ENCODE peak calls at places on chromosome 17, in eight cellular contexts. One of them, this sample, is unnamed.

GRCh38 chr17:15981208-15981607 is 18.3 kb downstream of the ZSWIM7 start:
- DNase-seq in HCT116: no peak
- DNase-seq in SK-N-SH: no peak
- DNase-seq in hepatocyte: no peak
- DNase-seq in PC-3: peak; percentile 40
- DNase-seq in OCI-LY7: peak; percentile 10
- DNase-seq in GM23338: no peak
- DNase-seq in MM.1S: no peak
- DNase-seq in this sample: no peak

GRCh38 chr17:74243013-74243755 is 29.8 kb downstream of the TTYH2 start:
- DNase-seq in HCT116: no peak
- DNase-seq in SK-N-SH: peak; percentile 85
- DNase-seq in hepatocyte: no peak
- DNase-seq in PC-3: no peak
- DNase-seq in OCI-LY7: no peak
- DNase-seq in GM23338: no peak
- DNase-seq in MM.1S: no peak
- DNase-seq in this sample: no peak

GRCh38 chr17:68033636-68034451 is 1.7 kb upstream of the KPNA2 start:
- DNase-seq in HCT116: peak; percentile 65
- DNase-seq in SK-N-SH: peak; percentile 51
- DNase-seq in hepatocyte: peak; percentile 29
- DNase-seq in PC-3: peak; percentile 59
- DNase-seq in OCI-LY7: peak; percentile 37
- DNase-seq in GM23338: peak; percentile 98
- DNase-seq in MM.1S: no peak
- DNase-seq in this sample: peak; percentile 93

GRCh38 chr17:30290696-30291570 is 811 bp downstream of the BLMH start:
- DNase-seq in HCT116: no peak
- DNase-seq in SK-N-SH: peak; percentile 64
- DNase-seq in hepatocyte: peak; percentile 60
- DNase-seq in PC-3: peak; percentile 58
- DNase-seq in OCI-LY7: peak; percentile 58
- DNase-seq in GM23338: peak; percentile 70
- DNase-seq in MM.1S: peak; percentile 56
- DNase-seq in this sample: peak; percentile 79

GRCh38 chr17:59219992-59220327 is 351 bp upstream of the GDPD1 start:
- DNase-seq in HCT116: no peak
- DNase-seq in SK-N-SH: no peak
- DNase-seq in hepatocyte: no peak
- DNase-seq in PC-3: no peak
- DNase-seq in OCI-LY7: no peak
- DNase-seq in GM23338: no peak
- DNase-seq in MM.1S: no peak
- DNase-seq in this sample: peak; percentile 12

GRCh38 chr17:34146440-34147043 is 108.5 kb upstream of the CCL2 start:
- DNase-seq in HCT116: no peak
- DNase-seq in SK-N-SH: peak; percentile 64
- DNase-seq in hepatocyte: peak; percentile 79
- DNase-seq in PC-3: peak; percentile 30
- DNase-seq in OCI-LY7: peak; percentile 55
- DNase-seq in GM23338: peak; percentile 88
- DNase-seq in MM.1S: peak; percentile 74
- DNase-seq in this sample: peak; percentile 77

GRCh38 chr17:43813386-43813785 is 19.6 kb downstream of the MPP3 start:
- DNase-seq in HCT116: no peak
- DNase-seq in SK-N-SH: no peak
- DNase-seq in hepatocyte: no peak
- DNase-seq in PC-3: no peak
- DNase-seq in OCI-LY7: no peak
- DNase-seq in GM23338: no peak
- DNase-seq in MM.1S: no peak
- DNase-seq in this sample: no peak

GRCh38 chr17:9677411-9677810 is 32.1 kb downstream of the USP43 start:
- DNase-seq in HCT116: no peak
- DNase-seq in SK-N-SH: no peak
- DNase-seq in hepatocyte: no peak
- DNase-seq in PC-3: peak; percentile 45
- DNase-seq in OCI-LY7: no peak
- DNase-seq in GM23338: no peak
- DNase-seq in MM.1S: no peak
- DNase-seq in this sample: no peak

GRCh38 chr17:3961564-3962047 is 2.6 kb downstream of the ATP2A3 start:
- DNase-seq in HCT116: no peak
- DNase-seq in SK-N-SH: no peak
- DNase-seq in hepatocyte: no peak
- DNase-seq in PC-3: no peak
- DNase-seq in OCI-LY7: peak; percentile 97
- DNase-seq in GM23338: no peak
- DNase-seq in MM.1S: peak; percentile 98
- DNase-seq in this sample: no peak

GRCh38 chr17:81713004-81713555 is 996 bp downstream of the SLC25A10 start:
- DNase-seq in HCT116: no peak
- DNase-seq in SK-N-SH: peak; percentile 69
- DNase-seq in hepatocyte: no peak
- DNase-seq in PC-3: peak; percentile 25
- DNase-seq in OCI-LY7: no peak
- DNase-seq in GM23338: no peak
- DNase-seq in MM.1S: no peak
- DNase-seq in this sample: no peak

GRCh38 chr17:28733346-28733745 is 4.8 kb downstream of the NEK8 start:
- DNase-seq in HCT116: no peak
- DNase-seq in SK-N-SH: no peak
- DNase-seq in hepatocyte: no peak
- DNase-seq in PC-3: no peak
- DNase-seq in OCI-LY7: no peak
- DNase-seq in GM23338: no peak
- DNase-seq in MM.1S: no peak
- DNase-seq in this sample: no peak

GRCh38 chr17:70588003-70588402 is 418.7 kb downstream of the KCNJ2 start:
- DNase-seq in HCT116: no peak
- DNase-seq in SK-N-SH: no peak
- DNase-seq in hepatocyte: no peak
- DNase-seq in PC-3: no peak
- DNase-seq in OCI-LY7: no peak
- DNase-seq in GM23338: no peak
- DNase-seq in MM.1S: no peak
- DNase-seq in this sample: no peak

GRCh38 chr17:8162997-8163977 is 539 bp upstream of the VAMP2 start:
- DNase-seq in HCT116: no peak
- DNase-seq in SK-N-SH: peak; percentile 93
- DNase-seq in hepatocyte: peak; percentile 39
- DNase-seq in PC-3: no peak
- DNase-seq in OCI-LY7: no peak
- DNase-seq in GM23338: peak; percentile 89
- DNase-seq in MM.1S: no peak
- DNase-seq in this sample: peak; percentile 70

GRCh38 chr17:1551741-1552140 is 10.9 kb downstream of the PITPNA start:
- DNase-seq in HCT116: no peak
- DNase-seq in SK-N-SH: no peak
- DNase-seq in hepatocyte: no peak
- DNase-seq in PC-3: no peak
- DNase-seq in OCI-LY7: no peak
- DNase-seq in GM23338: no peak
- DNase-seq in MM.1S: no peak
- DNase-seq in this sample: no peak

GRCh38 chr17:81483085-81483861 is 29.3 kb downstream of the ACTG1 start:
- DNase-seq in HCT116: no peak
- DNase-seq in SK-N-SH: no peak
- DNase-seq in hepatocyte: no peak
- DNase-seq in PC-3: no peak
- DNase-seq in OCI-LY7: peak; percentile 51
- DNase-seq in GM23338: no peak
- DNase-seq in MM.1S: no peak
- DNase-seq in this sample: peak; percentile 58

GRCh38 chr17:57130708-57131461 is 45.8 kb downstream of the AKAP1 start:
- DNase-seq in HCT116: peak; percentile 70
- DNase-seq in SK-N-SH: peak; percentile 98
- DNase-seq in hepatocyte: peak; percentile 92
- DNase-seq in PC-3: peak; percentile 96
- DNase-seq in OCI-LY7: peak; percentile 86
- DNase-seq in GM23338: peak; percentile 90
- DNase-seq in MM.1S: peak; percentile 73
- DNase-seq in this sample: peak; percentile 89

GRCh38 chr17:83106036-83106577 is 26.7 kb downstream of the METRNL start:
- DNase-seq in HCT116: no peak
- DNase-seq in SK-N-SH: no peak
- DNase-seq in hepatocyte: no peak
- DNase-seq in PC-3: no peak
- DNase-seq in OCI-LY7: no peak
- DNase-seq in GM23338: no peak
- DNase-seq in MM.1S: no peak
- DNase-seq in this sample: no peak

GRCh38 chr17:78956254-78956653 is 23.5 kb downstream of the LGALS3BP start:
- DNase-seq in HCT116: no peak
- DNase-seq in SK-N-SH: no peak
- DNase-seq in hepatocyte: peak; percentile 17
- DNase-seq in PC-3: no peak
- DNase-seq in OCI-LY7: no peak
- DNase-seq in GM23338: no peak
- DNase-seq in MM.1S: no peak
- DNase-seq in this sample: no peak

DNA sequence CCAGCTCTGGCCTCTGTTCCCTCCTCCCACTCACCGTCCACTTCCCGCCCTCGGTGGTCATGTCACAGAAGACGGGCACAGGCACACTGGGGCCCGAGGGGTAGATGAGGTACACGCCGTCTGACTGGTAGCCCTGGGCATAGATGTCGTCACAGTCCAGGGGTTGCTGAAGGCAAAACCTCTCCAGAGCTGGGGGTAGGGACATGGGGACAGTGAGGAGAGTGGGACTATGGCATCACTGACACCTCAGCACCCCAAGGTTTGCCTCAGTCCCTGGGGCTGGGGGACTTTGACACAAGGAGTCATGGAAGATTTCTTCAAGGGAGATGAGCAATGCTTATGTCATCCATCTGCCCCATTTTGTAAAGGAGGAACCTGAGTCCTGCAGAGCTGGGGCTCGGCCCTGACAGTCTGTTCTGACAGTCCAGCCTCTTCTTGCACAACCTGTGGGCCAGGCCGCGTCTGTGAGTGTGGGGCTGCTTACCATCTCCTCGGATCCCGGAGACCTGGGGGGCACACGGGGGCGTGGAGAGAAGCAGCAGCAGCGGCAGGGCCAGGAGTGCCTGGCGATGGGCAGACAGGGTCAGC is 620 bp downstream of the MFAP4 start:
- DNase-seq in HCT116: no peak
- DNase-seq in SK-N-SH: peak; percentile 39
- DNase-seq in hepatocyte: peak; percentile 83
- DNase-seq in PC-3: peak; percentile 81
- DNase-seq in OCI-LY7: no peak
- DNase-seq in GM23338: peak; percentile 28
- DNase-seq in MM.1S: no peak
- DNase-seq in this sample: peak; percentile 24
- TF ChIP-seq EZH2phosphoT487 in HCT116: no peak
- TF ChIP-seq EZH2phosphoT487 in SK-N-SH: no peak
- TF ChIP-seq EZH2phosphoT487 in hepatocyte: no peak
- TF ChIP-seq EZH2phosphoT487 in PC-3: no peak
- TF ChIP-seq EZH2phosphoT487 in OCI-LY7: no peak
- TF ChIP-seq EZH2phosphoT487 in GM23338: no peak
- TF ChIP-seq EZH2phosphoT487 in MM.1S: no peak
- TF ChIP-seq EZH2phosphoT487 in this sample: no peak

DNA sequence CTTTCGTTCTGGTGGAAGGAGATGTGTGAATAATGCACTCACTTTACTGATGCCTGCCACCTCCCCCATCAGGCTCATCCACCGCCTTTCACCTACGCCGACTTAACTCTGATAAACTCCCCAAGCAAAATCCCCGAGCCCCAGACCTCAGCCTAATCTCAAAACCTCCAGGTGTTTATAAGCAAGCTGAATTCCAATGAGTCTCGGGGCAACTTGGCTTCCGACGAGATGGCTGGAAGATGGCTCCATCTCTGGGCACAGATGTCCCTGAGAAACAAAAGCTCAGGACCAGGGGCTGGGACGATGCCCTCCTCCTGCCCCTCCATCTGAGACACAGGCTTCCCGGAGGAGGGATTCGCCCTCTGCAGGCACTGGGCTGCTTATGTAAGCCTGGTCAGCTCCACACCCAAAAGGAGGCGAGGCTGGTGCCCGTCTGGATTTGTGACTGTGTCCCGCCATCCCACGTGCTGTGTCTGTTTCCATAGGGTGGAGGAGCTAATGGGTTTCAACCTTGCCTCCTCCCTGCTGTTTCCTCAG is 386.4 kb upstream of the TNRC6C start:
- DNase-seq in HCT116: no peak
- DNase-seq in SK-N-SH: no peak
- DNase-seq in hepatocyte: no peak
- DNase-seq in PC-3: no peak
- DNase-seq in OCI-LY7: no peak
- DNase-seq in GM23338: no peak
- DNase-seq in MM.1S: no peak
- DNase-seq in this sample: peak; percentile 45
- TF ChIP-seq CTCF in HCT116: peak; percentile 5
- TF ChIP-seq CTCF in SK-N-SH: no peak
- TF ChIP-seq CTCF in hepatocyte: no peak
- TF ChIP-seq CTCF in PC-3: no peak
- TF ChIP-seq CTCF in OCI-LY7: no peak
- TF ChIP-seq CTCF in GM23338: no peak
- TF ChIP-seq CTCF in MM.1S: no peak
- TF ChIP-seq CTCF in this sample: no peak

GRCh38 chr17:65562206-65562531 is 721 bp upstream of the AXIN2 start:
- DNase-seq in HCT116: no peak
- DNase-seq in SK-N-SH: no peak
- DNase-seq in hepatocyte: no peak
- DNase-seq in PC-3: no peak
- DNase-seq in OCI-LY7: no peak
- DNase-seq in GM23338: no peak
- DNase-seq in MM.1S: no peak
- DNase-seq in this sample: no peak
- H2AFZ ChIP-seq in HCT116: peak overlapping the region; percentile 88
- H2AFZ ChIP-seq in SK-N-SH: peak overlapping the region; percentile 92
- H2AFZ ChIP-seq in hepatocyte: peak overlapping the region; percentile 1
- H2AFZ ChIP-seq in PC-3: peak overlapping the region; percentile 78
- H2AFZ ChIP-seq in OCI-LY7: peak overlapping the region; percentile 98
- H2AFZ ChIP-seq in GM23338: no peak overlapping the region
- H2AFZ ChIP-seq in MM.1S: peak overlapping the region; percentile 88
- H2AFZ ChIP-seq in this sample: no peak overlapping the region

GRCh38 chr17:80035937-80036714 is at the start of gene CCDC40:
- DNase-seq in HCT116: peak; percentile 50
- DNase-seq in SK-N-SH: peak; percentile 99
- DNase-seq in hepatocyte: peak; percentile 94
- DNase-seq in PC-3: peak; percentile 81
- DNase-seq in OCI-LY7: peak; percentile 57
- DNase-seq in GM23338: peak; percentile 84
- DNase-seq in MM.1S: peak; percentile 11
- DNase-seq in this sample: peak; percentile 94

GRCh38 chr17:80035687-80035936 is at the start of gene TBC1D16:
- DNase-seq in HCT116: no peak
- DNase-seq in SK-N-SH: no peak
- DNase-seq in hepatocyte: peak; percentile 93
- DNase-seq in PC-3: no peak
- DNase-seq in OCI-LY7: no peak
- DNase-seq in GM23338: no peak
- DNase-seq in MM.1S: no peak
- DNase-seq in this sample: no peak

GRCh38 chr17:80034977-80035686 is 540 bp downstream of the TBC1D16 start:
- DNase-seq in HCT116: no peak
- DNase-seq in SK-N-SH: no peak
- DNase-seq in hepatocyte: peak; percentile 47
- DNase-seq in PC-3: peak; percentile 31
- DNase-seq in OCI-LY7: no peak
- DNase-seq in GM23338: peak; percentile 70
- DNase-seq in MM.1S: no peak
- DNase-seq in this sample: peak; percentile 63

GRCh38 chr17:80033840-80034239 is 1.8 kb downstream of the TBC1D16 start:
- DNase-seq in HCT116: no peak
- DNase-seq in SK-N-SH: no peak
- DNase-seq in hepatocyte: no peak
- DNase-seq in PC-3: no peak
- DNase-seq in OCI-LY7: no peak
- DNase-seq in GM23338: no peak
- DNase-seq in MM.1S: no peak
- DNase-seq in this sample: no peak

GRCh38 chr17:80034654-80034976 is 1.1 kb downstream of the TBC1D16 start:
- DNase-seq in HCT116: no peak
- DNase-seq in SK-N-SH: no peak
- DNase-seq in hepatocyte: no peak
- DNase-seq in PC-3: no peak
- DNase-seq in OCI-LY7: no peak
- DNase-seq in GM23338: no peak
- DNase-seq in MM.1S: no peak
- DNase-seq in this sample: no peak
- TF ChIP-seq EZH2phosphoT487 in HCT116: no peak
- TF ChIP-seq EZH2phosphoT487 in SK-N-SH: no peak
- TF ChIP-seq EZH2phosphoT487 in hepatocyte: no peak
- TF ChIP-seq EZH2phosphoT487 in PC-3: no peak
- TF ChIP-seq EZH2phosphoT487 in OCI-LY7: no peak
- TF ChIP-seq EZH2phosphoT487 in GM23338: no peak
- TF ChIP-seq EZH2phosphoT487 in MM.1S: no peak
- TF ChIP-seq EZH2phosphoT487 in this sample: no peak

This sample was measured in neural progenitor cell.